ENCODE peak calls at places on chromosomes 5 and 9, in five cellular contexts. One of them, this sample, is unnamed.

GRCh38 chr9:132207839-132208615 is 46.2 kb downstream of the NTNG2 start:
- DNase-seq in H1: no peak
- DNase-seq in GM12878: no peak
- DNase-seq in A549: no peak
- DNase-seq in K562: no peak
- DNase-seq in this sample: no peak

GRCh38 chr9:99433555-99433954 is 211.5 kb downstream of the SEC61B start:
- DNase-seq in H1: peak
- DNase-seq in GM12878: peak
- DNase-seq in A549: peak
- DNase-seq in K562: no peak
- DNase-seq in this sample: peak

GRCh38 chr5:173886157-173886556 is 2.0 kb upstream of the CPEB4 start:
- DNase-seq in H1: no peak
- DNase-seq in GM12878: no peak
- DNase-seq in A549: no peak
- DNase-seq in K562: no peak
- DNase-seq in this sample: no peak

GRCh38 chr9:38118862-38119435 is 49.9 kb upstream of the SHB start:
- DNase-seq in H1: no peak
- DNase-seq in GM12878: no peak
- DNase-seq in A549: no peak
- DNase-seq in K562: no peak
- DNase-seq in this sample: no peak

GRCh38 chr5:180130876-180131740 is 59.5 kb upstream of the RNF130 start:
- DNase-seq in H1: no peak
- DNase-seq in GM12878: no peak
- DNase-seq in A549: no peak
- DNase-seq in K562: no peak
- DNase-seq in this sample: no peak

GRCh38 chr9:27520986-27521385 is 3.1 kb upstream of the IFNK start:
- DNase-seq in H1: no peak
- DNase-seq in GM12878: no peak
- DNase-seq in A549: no peak
- DNase-seq in K562: no peak
- DNase-seq in this sample: no peak

GRCh38 chr9:138048184-138048583 is 170.6 kb downstream of the CACNA1B start:
- DNase-seq in H1: no peak
- DNase-seq in GM12878: no peak
- DNase-seq in A549: no peak
- DNase-seq in K562: no peak
- DNase-seq in this sample: no peak

GRCh38 chr5:123273984-123274383 is 149.2 kb downstream of the CEP120 start:
- DNase-seq in H1: no peak
- DNase-seq in GM12878: no peak
- DNase-seq in A549: peak
- DNase-seq in K562: no peak
- DNase-seq in this sample: no peak

GRCh38 chr5:160097981-160098380 is 21.3 kb downstream of the PWWP2A start:
- DNase-seq in H1: no peak
- DNase-seq in GM12878: no peak
- DNase-seq in A549: no peak
- DNase-seq in K562: no peak
- DNase-seq in this sample: no peak

GRCh38 chr5:159038907-159039306 is 60.8 kb downstream of the EBF1 start:
- DNase-seq in H1: no peak
- DNase-seq in GM12878: no peak
- DNase-seq in A549: no peak
- DNase-seq in K562: no peak
- DNase-seq in this sample: no peak

GRCh38 chr9:113585555-113585954 is 122.0 kb downstream of the RGS3 start:
- DNase-seq in H1: no peak
- DNase-seq in GM12878: no peak
- DNase-seq in A549: no peak
- DNase-seq in K562: no peak
- DNase-seq in this sample: no peak

GRCh38 chr5:111144352-111144930 is 52.3 kb downstream of the WDR36 start:
- DNase-seq in H1: no peak
- DNase-seq in GM12878: peak
- DNase-seq in A549: no peak
- DNase-seq in K562: no peak
- DNase-seq in this sample: no peak

GRCh38 chr5:38329132-38329715 is 70.9 kb downstream of the EGFLAM start:
- DNase-seq in H1: no peak
- DNase-seq in GM12878: no peak
- DNase-seq in A549: peak
- DNase-seq in K562: no peak
- DNase-seq in this sample: no peak

GRCh38 chr9:135098400-135099105 is 11.1 kb downstream of the OLFM1 start:
- DNase-seq in H1: peak
- DNase-seq in GM12878: no peak
- DNase-seq in A549: no peak
- DNase-seq in K562: peak
- DNase-seq in this sample: no peak

GRCh38 chr9:138117101-138117750 is 239.6 kb downstream of the CACNA1B start:
- DNase-seq in H1: no peak
- DNase-seq in GM12878: no peak
- DNase-seq in A549: no peak
- DNase-seq in K562: no peak
- DNase-seq in this sample: no peak

GRCh38 chr9:73202992-73203391 is 51.3 kb downstream of the ANXA1 start:
- DNase-seq in H1: no peak
- DNase-seq in GM12878: no peak
- DNase-seq in A549: no peak
- DNase-seq in K562: no peak
- DNase-seq in this sample: no peak

GRCh38 chr5:66367814-66368541 is 223.9 kb downstream of the SREK1 start:
- DNase-seq in H1: no peak
- DNase-seq in GM12878: no peak
- DNase-seq in A549: no peak
- DNase-seq in K562: no peak
- DNase-seq in this sample: no peak

GRCh38 chr5:67510204-67510603 is 313.6 kb upstream of the CD180 start:
- DNase-seq in H1: no peak
- DNase-seq in GM12878: no peak
- DNase-seq in A549: no peak
- DNase-seq in K562: no peak
- DNase-seq in this sample: no peak

GRCh38 chr9:38091310-38092199 is 22.5 kb upstream of the SHB start:
- DNase-seq in H1: no peak
- DNase-seq in GM12878: no peak
- DNase-seq in A549: no peak
- DNase-seq in K562: no peak
- DNase-seq in this sample: no peak

GRCh38 chr5:36442352-36442751 is 140.7 kb upstream of the RANBP3L start:
- DNase-seq in H1: no peak
- DNase-seq in GM12878: no peak
- DNase-seq in A549: peak
- DNase-seq in K562: peak
- DNase-seq in this sample: peak

GRCh38 chr9:33443504-33444154 is 3.8 kb downstream of the AQP3 start:
- DNase-seq in H1: no peak
- DNase-seq in GM12878: no peak
- DNase-seq in A549: no peak
- DNase-seq in K562: no peak
- DNase-seq in this sample: no peak

GRCh38 chr5:32562056-32562455 is 23.3 kb upstream of the SUB1 start:
- DNase-seq in H1: no peak
- DNase-seq in GM12878: no peak
- DNase-seq in A549: no peak
- DNase-seq in K562: peak
- DNase-seq in this sample: no peak

GRCh38 chr5:177336112-177336511 is 15.4 kb downstream of the LMAN2 start:
- DNase-seq in H1: no peak
- DNase-seq in GM12878: no peak
- DNase-seq in A549: peak
- DNase-seq in K562: no peak
- DNase-seq in this sample: peak

GRCh38 chr5:5335708-5336211 is 86.7 kb upstream of the ICE1 start:
- DNase-seq in H1: no peak
- DNase-seq in GM12878: no peak
- DNase-seq in A549: peak
- DNase-seq in K562: no peak
- DNase-seq in this sample: peak

GRCh38 chr9:18072967-18073366 is 401.0 kb upstream of the ADAMTSL1 start:
- DNase-seq in H1: no peak
- DNase-seq in GM12878: no peak
- DNase-seq in A549: no peak
- DNase-seq in K562: no peak
- DNase-seq in this sample: no peak

GRCh38 chr9:4740373-4740622 is 704 bp downstream of the AK3 start:
- DNase-seq in H1: no peak
- DNase-seq in GM12878: no peak
- DNase-seq in A549: no peak
- DNase-seq in K562: no peak
- DNase-seq in this sample: no peak

GRCh38 chr9:76895186-76895585 is 10.7 kb downstream of the PRUNE2 start:
- DNase-seq in H1: no peak
- DNase-seq in GM12878: no peak
- DNase-seq in A549: no peak
- DNase-seq in K562: no peak
- DNase-seq in this sample: no peak

GRCh38 chr5:128406863-128407262 is 131.2 kb downstream of the FBN2 start:
- DNase-seq in H1: no peak
- DNase-seq in GM12878: no peak
- DNase-seq in A549: no peak
- DNase-seq in K562: no peak
- DNase-seq in this sample: no peak

GRCh38 chr5:176533894-176534611 is 3.1 kb downstream of the RNF44 start:
- DNase-seq in H1: no peak
- DNase-seq in GM12878: no peak
- DNase-seq in A549: peak
- DNase-seq in K562: no peak
- DNase-seq in this sample: peak

GRCh38 chr9:110217656-110218099 is 9.7 kb upstream of the C9orf152 start:
- DNase-seq in H1: no peak
- DNase-seq in GM12878: no peak
- DNase-seq in A549: peak
- DNase-seq in K562: no peak
- DNase-seq in this sample: peak

GRCh38 chr5:96968074-96968473 is 32.2 kb downstream of the LNPEP start:
- DNase-seq in H1: no peak
- DNase-seq in GM12878: no peak
- DNase-seq in A549: no peak
- DNase-seq in K562: no peak
- DNase-seq in this sample: peak

GRCh38 chr5:3311443-3311842 is 284.2 kb upstream of the IRX1 start:
- DNase-seq in H1: no peak
- DNase-seq in GM12878: no peak
- DNase-seq in A549: no peak
- DNase-seq in K562: no peak
- DNase-seq in this sample: no peak
- TF ChIP-seq CHD2 in H1: no peak
- TF ChIP-seq CHD2 in GM12878: no peak
- TF ChIP-seq CHD2 in A549: no peak
- TF ChIP-seq CHD2 in K562: no peak
- TF ChIP-seq CHD2 in this sample: no peak

GRCh38 chr5:72390836-72391235 is 70.7 kb downstream of the PTCD2 start:
- DNase-seq in H1: no peak
- DNase-seq in GM12878: no peak
- DNase-seq in A549: no peak
- DNase-seq in K562: no peak
- DNase-seq in this sample: no peak

GRCh38 chr5:72386639-72387038 is 66.5 kb downstream of the PTCD2 start:
- DNase-seq in H1: no peak
- DNase-seq in GM12878: no peak
- DNase-seq in A549: no peak
- DNase-seq in K562: no peak
- DNase-seq in this sample: no peak

GRCh38 chr5:72387985-72388384 is 67.8 kb downstream of the PTCD2 start:
- DNase-seq in H1: no peak
- DNase-seq in GM12878: no peak
- DNase-seq in A549: peak
- DNase-seq in K562: no peak
- DNase-seq in this sample: no peak

GRCh38 chr5:72392326-72392733 is 72.2 kb downstream of the PTCD2 start:
- DNase-seq in H1: no peak
- DNase-seq in GM12878: no peak
- DNase-seq in A549: no peak
- DNase-seq in K562: no peak
- DNase-seq in this sample: no peak

GRCh38 chr5:72388652-72389051 is 68.5 kb downstream of the PTCD2 start:
- DNase-seq in H1: no peak
- DNase-seq in GM12878: no peak
- DNase-seq in A549: no peak
- DNase-seq in K562: no peak
- DNase-seq in this sample: no peak
- TF ChIP-seq CHD2 in H1: no peak
- TF ChIP-seq CHD2 in GM12878: no peak
- TF ChIP-seq CHD2 in A549: no peak
- TF ChIP-seq CHD2 in K562: no peak
- TF ChIP-seq CHD2 in this sample: no peak

GRCh38 chr5:126937796-126938195 is 92.6 kb downstream of the MARCHF3 start:
- DNase-seq in H1: no peak
- DNase-seq in GM12878: no peak
- DNase-seq in A549: no peak
- DNase-seq in K562: no peak
- DNase-seq in this sample: no peak

GRCh38 chr5:126941403-126941802 is 89.0 kb downstream of the MARCHF3 start:
- DNase-seq in H1: no peak
- DNase-seq in GM12878: no peak
- DNase-seq in A549: no peak
- DNase-seq in K562: no peak
- DNase-seq in this sample: no peak

GRCh38 chr5:126939887-126940286 is 90.5 kb downstream of the MARCHF3 start:
- DNase-seq in H1: no peak
- DNase-seq in GM12878: no peak
- DNase-seq in A549: no peak
- DNase-seq in K562: no peak
- DNase-seq in this sample: no peak

GRCh38 chr5:126936775-126937418 is 93.5 kb downstream of the MARCHF3 start:
- DNase-seq in H1: no peak
- DNase-seq in GM12878: no peak
- DNase-seq in A549: no peak
- DNase-seq in K562: no peak
- DNase-seq in this sample: no peak

DNA sequence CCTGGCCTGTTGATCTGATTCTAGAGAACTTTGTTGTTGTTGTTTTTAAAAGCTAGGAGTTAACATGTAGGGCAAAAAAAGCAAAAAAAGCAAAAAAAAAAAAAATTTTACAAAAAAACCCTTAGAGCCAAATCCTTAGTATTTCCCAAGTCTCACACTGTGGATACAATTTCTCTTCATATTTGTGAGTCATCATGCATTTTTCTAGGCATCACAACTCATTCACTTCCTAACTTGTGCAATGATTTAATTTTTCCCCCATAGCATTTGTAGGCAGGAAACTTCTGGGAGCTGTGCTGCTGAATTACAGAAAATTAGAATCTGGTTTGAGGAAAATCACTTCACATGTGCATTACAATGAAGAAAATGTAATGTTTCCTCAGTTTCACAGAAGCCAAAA is 91.9 kb downstream of the MARCHF3 start:
- DNase-seq in H1: no peak
- DNase-seq in GM12878: no peak
- DNase-seq in A549: no peak
- DNase-seq in K562: no peak
- DNase-seq in this sample: no peak
- TF ChIP-seq CHD2 in H1: no peak
- TF ChIP-seq CHD2 in GM12878: no peak
- TF ChIP-seq CHD2 in A549: no peak
- TF ChIP-seq CHD2 in K562: no peak
- TF ChIP-seq CHD2 in this sample: no peak

GRCh38 chr9:14018061-14018460 is 295.9 kb downstream of the NFIB start:
- DNase-seq in H1: no peak
- DNase-seq in GM12878: no peak
- DNase-seq in A549: peak
- DNase-seq in K562: no peak
- DNase-seq in this sample: no peak
- TF ChIP-seq CHD2 in H1: no peak
- TF ChIP-seq CHD2 in GM12878: no peak
- TF ChIP-seq CHD2 in A549: no peak
- TF ChIP-seq CHD2 in K562: no peak
- TF ChIP-seq CHD2 in this sample: no peak